ENCODE peak calls at places on chromosomes 13 and 19, in five cellular contexts. K is memory B cell, A is choroid plexus epithelial cell, U is RWPE1, I is skeletal muscle cell. D is an unnamed sample.
A peak's percentile ranks its signal among the peaks of the same experiment; 100 is the strongest.

GRCh38 chr19:13117772-13118423 is at the start of gene NACC1:
- DNase-seq in K (peak; percentile 90), A (peak; percentile 89), U (peak; percentile 98), I (peak; percentile 54), D (peak; percentile 85)

GRCh38 chr19:37699057-37699456 is 20.5 kb downstream of the ZNF607 start:
- DNase-seq in K (no peak), A (no peak), U (no peak), I (no peak), D (no peak)

GRCh38 chr13:36706755-36707154 is 32.9 kb downstream of the SERTM1 start:
- DNase-seq in K (no peak), A (peak; percentile 70), U (no peak), I (peak; percentile 69), D (no peak)

GRCh38 chr13:90696656-90697055 is 650.8 kb upstream of the MIR17HG start:
- DNase-seq in K (no peak), A (peak; percentile 34), U (no peak), I (no peak), D (no peak)

GRCh38 chr13:28470286-28470685 is 24.6 kb downstream of the FLT1 start:
- DNase-seq in K (no peak), A (peak; percentile 25), U (no peak), I (no peak), D (no peak)

GRCh38 chr13:102726430-102726829 is 31.6 kb upstream of the METTL21C start:
- DNase-seq in K (no peak), A (peak; percentile 28), U (peak; percentile 8), I (no peak), D (no peak)

GRCh38 chr19:17331254-17331558 is 3.4 kb downstream of the ANO8 start:
- DNase-seq in K (no peak), A (no peak), U (no peak), I (no peak), D (no peak)

GRCh38 chr13:51874651-51875050 is 12.9 kb downstream of the CCDC70 start:
- DNase-seq in K (no peak), A (no peak), U (no peak), I (no peak), D (no peak)

GRCh38 chr13:36244990-36245389 is 30.6 kb upstream of the SOHLH2 start:
- DNase-seq in K (no peak), A (no peak), U (no peak), I (no peak), D (no peak)

GRCh38 chr19:16569609-16570320 is 2.5 kb downstream of the SLC35E1 start:
- DNase-seq in K (no peak), A (no peak), U (peak; percentile 39), I (no peak), D (no peak)

GRCh38 chr13:53129864-53130393 is 101.3 kb downstream of the OLFM4 start:
- DNase-seq in K (no peak), A (no peak), U (no peak), I (no peak), D (no peak)

GRCh38 chr19:35860818-35861639 is 4.3 kb downstream of the KIRREL2 start:
- DNase-seq in K (no peak), A (no peak), U (no peak), I (no peak), D (no peak)

GRCh38 chr19:34259367-34259865 is 5.1 kb downstream of the GARRE1 start:
- DNase-seq in K (no peak), A (peak; percentile 43), U (no peak), I (no peak), D (no peak)

GRCh38 chr19:2720777-2721569 is at the start of gene DIRAS1:
- DNase-seq in K (no peak), A (no peak), U (no peak), I (no peak), D (no peak)

GRCh38 chr13:51096131-51096530 is 14.9 kb downstream of the C13orf42 start:
- DNase-seq in K (no peak), A (no peak), U (no peak), I (no peak), D (no peak)

D was measured in dorsolateral prefrontal cortex.